ENCODE peak calls at places on chromosome 11, in eight cellular contexts. L, O, K, Q, G, V, P and S are unnamed samples.

GRCh38 chr11:133029096-133029495 is 503.2 kb downstream of the OPCML start:
- DNase-seq in O (no peak), P (no peak), L (no peak), V (no peak), Q (no peak), K (no peak), G (no peak), S (no peak)

GRCh38 chr11:19025799-19026406 is 34.6 kb downstream of the MRGPRX2 start:
- DNase-seq in O (no peak), Q (no peak), V (no peak), K (no peak), G (no peak), L (peak), P (no peak), S (no peak)

GRCh38 chr11:97610000-97610399 is 1220.2 kb downstream of the JRKL start:
- DNase-seq in O (no peak), Q (no peak), G (no peak), K (no peak), V (no peak), L (peak), P (no peak), S (no peak)

GRCh38 chr11:33742249-33742851 is 6.1 kb upstream of the CD59 start:
- DNase-seq in K (no peak), L (peak), O (no peak), P (no peak), G (peak), Q (no peak), V (no peak), S (no peak)

GRCh38 chr11:81959341-81959740 is 774.3 kb downstream of the FAM181B start:
- DNase-seq in Q (no peak), V (no peak), L (no peak), G (no peak), P (no peak), K (no peak), O (no peak), S (no peak)

GRCh38 chr11:61071208-61071681 is 31.0 kb upstream of the CD5 start:
- DNase-seq in V (no peak), Q (no peak), L (no peak), O (peak), K (no peak), P (no peak), G (no peak), S (no peak)

GRCh38 chr11:119156496-119156895 is 7.6 kb downstream of the ABCG4 start:
- DNase-seq in Q (no peak), V (no peak), L (no peak), O (no peak), K (no peak), G (no peak), P (peak), S (no peak)

GRCh38 chr11:119306373-119306890 is 10.5 kb downstream of the MCAM start:
- DNase-seq in P (no peak), V (peak), O (peak), Q (no peak), G (no peak), L (peak), K (no peak), S (no peak)

DNA sequence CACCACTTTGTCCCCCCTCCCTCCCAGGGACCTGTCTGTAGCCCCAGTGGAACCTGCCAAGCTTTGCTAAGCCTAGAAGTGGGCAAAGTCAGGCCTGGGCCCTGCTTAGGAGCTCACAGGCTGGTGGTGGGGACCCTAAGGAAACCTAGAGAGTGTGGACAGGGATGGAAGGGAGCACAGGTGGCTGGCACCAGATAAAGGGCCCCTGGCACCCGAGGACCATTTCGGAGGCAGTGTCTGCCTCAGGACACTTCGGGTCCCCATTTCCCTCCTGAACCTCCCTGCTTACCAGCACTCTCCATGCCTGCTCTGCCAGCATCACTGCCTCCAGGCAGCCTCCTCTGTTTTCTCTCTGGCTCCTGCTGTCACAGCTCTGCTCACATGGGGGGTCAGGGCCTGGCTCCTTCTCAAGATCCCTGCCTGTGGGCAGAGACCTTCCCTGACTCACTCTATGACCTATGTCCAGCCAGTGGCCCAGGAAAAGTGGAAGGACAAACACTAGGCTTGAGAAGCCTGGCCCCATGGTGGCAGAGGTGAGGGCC is 13.6 kb upstream of the OMP start:
- DNase-seq in L (no peak), P (peak), G (no peak), O (peak), V (peak), Q (no peak), K (no peak), S (no peak)
- TF ChIP-seq CTCF in L (no peak), P (no peak), G (no peak), O (no peak), V (no peak), Q (no peak), K (no peak), S (no peak)

GRCh38 chr11:80346660-80347059 is 905.8 kb upstream of the TENM4 start:
- DNase-seq in P (no peak), V (peak), O (no peak), K (no peak), Q (no peak), L (no peak), G (no peak), S (no peak)
- TF ChIP-seq CTCF in P (no peak), V (no peak), O (no peak), K (no peak), Q (no peak), L (no peak), G (no peak), S (no peak)

DNA sequence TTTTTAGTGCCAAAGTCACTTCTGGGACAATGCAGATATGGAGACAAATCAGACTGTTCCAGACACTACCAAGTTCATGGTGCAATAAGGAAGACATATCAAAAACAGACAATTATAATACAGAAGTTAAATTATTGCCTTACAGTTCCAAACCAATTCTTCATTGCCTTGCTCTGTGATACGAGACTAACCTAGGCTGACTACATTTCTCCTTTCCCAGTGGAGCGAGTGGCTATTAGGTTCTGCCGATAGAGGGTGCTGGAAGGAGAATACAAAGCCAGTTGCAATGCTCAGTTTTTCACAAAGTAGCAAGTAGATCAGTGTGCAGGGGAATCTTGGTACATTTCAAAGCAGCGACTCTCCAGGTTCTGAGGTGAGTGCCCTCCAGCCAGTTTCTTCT is 67.8 kb downstream of the FAM168A start:
- DNase-seq in P (no peak), L (no peak), G (no peak), V (no peak), K (no peak), Q (peak), O (no peak), S (peak)
- TF ChIP-seq CTCF in P (peak), L (peak), G (peak), V (peak), K (no peak), Q (peak), O (no peak), S (peak)

DNA sequence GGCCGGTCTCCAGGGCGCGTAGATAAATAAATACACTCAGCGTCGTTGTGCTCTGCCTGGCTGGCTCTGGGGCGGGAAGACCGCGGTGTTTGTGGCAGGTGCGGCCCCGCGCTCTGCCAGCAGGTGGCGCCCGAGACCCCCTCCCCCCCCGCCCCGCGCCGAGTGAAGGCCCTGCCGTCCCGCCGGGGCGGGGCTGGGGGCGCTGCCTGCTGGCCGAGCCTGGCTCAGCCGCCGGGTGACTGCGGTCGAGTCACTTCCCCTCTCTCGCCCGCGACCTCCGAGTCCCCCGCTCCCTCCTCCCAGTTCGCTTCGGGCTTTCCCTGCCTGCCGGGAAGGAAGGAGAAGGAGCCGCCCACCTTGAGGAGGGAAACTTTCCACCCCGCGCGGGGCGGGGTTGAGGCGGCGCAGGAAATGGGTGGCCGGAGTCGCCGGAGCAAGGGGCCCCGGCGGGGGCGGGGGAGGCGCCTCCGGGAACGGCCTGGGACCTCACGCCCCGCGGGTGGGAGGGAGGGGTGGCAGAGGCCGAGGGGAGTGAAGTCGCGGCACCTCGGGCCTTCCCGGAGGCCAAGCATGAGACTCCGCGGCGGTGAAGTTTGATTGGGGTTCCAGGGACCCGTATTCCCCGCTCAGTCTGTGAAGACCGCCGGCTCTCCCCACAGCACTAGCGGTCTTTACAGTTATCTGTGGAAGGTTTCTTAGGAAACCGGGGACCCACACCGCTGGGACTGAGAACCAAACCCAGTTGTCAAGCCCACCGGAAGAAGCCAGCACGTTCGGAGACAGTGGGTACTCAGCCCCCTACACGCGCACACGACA is 1.5 kb upstream of the EHBP1L1 start:
- DNase-seq in O (peak), K (peak), Q (peak), P (peak), G (peak), V (peak), L (peak), S (peak)
- TF ChIP-seq CTCF in O (peak), K (no peak), Q (peak), P (peak), G (peak), V (peak), L (peak), S (peak)

GRCh38 chr11:76459299-76459698 is 14.5 kb downstream of the EMSY start:
- DNase-seq in O (no peak), G (no peak), V (no peak), P (no peak), L (no peak), K (no peak), Q (no peak), S (no peak)
- TF ChIP-seq CTCF in O (peak), G (peak), V (peak), P (peak), L (peak), K (no peak), Q (peak), S (no peak)

GRCh38 chr11:67406969-67407699 is 3.3 kb downstream of the TBC1D10C start:
- DNase-seq in K (no peak), Q (no peak), L (no peak), P (peak), G (no peak), O (no peak), V (no peak), S (no peak)
- TF ChIP-seq CTCF in K (no peak), Q (no peak), L (no peak), P (no peak), G (no peak), O (no peak), V (no peak), S (no peak)

GRCh38 chr11:30322826-30323710 is at the start of gene ARL14EP:
- DNase-seq in O (peak), P (peak), V (peak), K (peak), G (peak), Q (peak), L (peak), S (peak)

GRCh38 chr11:30326911-30327310 is 4.0 kb downstream of the ARL14EP start:
- DNase-seq in L (no peak), Q (no peak), P (no peak), V (no peak), O (no peak), K (no peak), G (no peak), S (no peak)

GRCh38 chr11:30326114-30326783 is 3.3 kb downstream of the ARL14EP start:
- DNase-seq in V (no peak), G (peak), O (no peak), Q (no peak), P (no peak), K (no peak), L (peak), S (no peak)

GRCh38 chr11:30321321-30321720 is 1.6 kb upstream of the ARL14EP start:
- DNase-seq in V (no peak), O (no peak), Q (no peak), L (no peak), P (no peak), K (no peak), G (no peak), S (no peak)

DNA sequence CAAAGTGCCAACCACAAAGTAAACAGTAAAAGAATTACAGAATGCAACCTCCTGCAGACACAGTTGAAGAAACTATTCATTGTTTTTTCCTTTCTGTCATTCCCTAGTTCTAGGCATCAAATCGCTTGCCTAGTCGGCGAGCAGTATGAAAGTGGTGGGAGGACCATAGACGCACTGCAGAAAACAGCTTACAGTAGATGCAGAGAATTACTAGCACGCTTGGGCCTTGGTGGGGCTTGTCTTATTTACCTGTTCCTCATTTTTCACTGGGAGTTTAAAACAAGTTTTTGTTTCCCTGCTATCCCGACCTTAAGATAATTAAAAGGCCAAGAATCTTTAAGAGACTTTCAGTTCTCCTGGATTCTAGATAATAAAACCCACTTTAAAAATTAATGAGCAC is 742 bp upstream of the ARL14EP start:
- DNase-seq in O (no peak), V (no peak), Q (no peak), L (no peak), P (no peak), G (no peak), K (no peak), S (no peak)
- TF ChIP-seq CTCF in O (no peak), V (no peak), Q (no peak), L (no peak), P (no peak), G (no peak), K (no peak), S (no peak)